ENCODE peak calls at places on chromosomes 5 and 9, in four cellular contexts. One of them, this sample, is unnamed.

GRCh38 chr5:39427225-39427624 is 2.4 kb upstream of the DAB2 start:
- DNase-seq in HCT116: no peak
- DNase-seq in SK-N-SH: no peak
- DNase-seq in HepG2: no peak
- DNase-seq in this sample: no peak

GRCh38 chr5:157100140-157100679 is 8.6 kb downstream of the HAVCR2 start:
- DNase-seq in HCT116: no peak
- DNase-seq in SK-N-SH: no peak
- DNase-seq in HepG2: no peak
- DNase-seq in this sample: no peak

GRCh38 chr9:113569472-113570060 is 106.0 kb downstream of the RGS3 start:
- DNase-seq in HCT116: no peak
- DNase-seq in SK-N-SH: no peak
- DNase-seq in HepG2: no peak
- DNase-seq in this sample: no peak

GRCh38 chr9:125431741-125432271 is 170.2 kb downstream of the GAPVD1 start:
- DNase-seq in HCT116: no peak
- DNase-seq in SK-N-SH: peak
- DNase-seq in HepG2: no peak
- DNase-seq in this sample: no peak

GRCh38 chr9:12640866-12641636 is 52.1 kb upstream of the TYRP1 start:
- DNase-seq in HCT116: no peak
- DNase-seq in SK-N-SH: no peak
- DNase-seq in HepG2: no peak
- DNase-seq in this sample: no peak

GRCh38 chr9:81607593-81608288 is 81.6 kb downstream of the TLE1 start:
- DNase-seq in HCT116: no peak
- DNase-seq in SK-N-SH: no peak
- DNase-seq in HepG2: no peak
- DNase-seq in this sample: no peak

GRCh38 chr9:36690769-36691168 is 118.1 kb downstream of the MELK start:
- DNase-seq in HCT116: no peak
- DNase-seq in SK-N-SH: no peak
- DNase-seq in HepG2: no peak
- DNase-seq in this sample: no peak

GRCh38 chr9:133986774-133987454 is 5.2 kb downstream of the VAV2 start:
- DNase-seq in HCT116: no peak
- DNase-seq in SK-N-SH: no peak
- DNase-seq in HepG2: no peak
- DNase-seq in this sample: no peak

GRCh38 chr9:132794730-132795380 is 83.2 kb downstream of the AK8 start:
- DNase-seq in HCT116: no peak
- DNase-seq in SK-N-SH: no peak
- DNase-seq in HepG2: no peak
- DNase-seq in this sample: no peak

GRCh38 chr9:4792054-4792571 is 631 bp upstream of the RCL1 start:
- DNase-seq in HCT116: no peak
- DNase-seq in SK-N-SH: no peak
- DNase-seq in HepG2: no peak
- DNase-seq in this sample: no peak

DNA sequence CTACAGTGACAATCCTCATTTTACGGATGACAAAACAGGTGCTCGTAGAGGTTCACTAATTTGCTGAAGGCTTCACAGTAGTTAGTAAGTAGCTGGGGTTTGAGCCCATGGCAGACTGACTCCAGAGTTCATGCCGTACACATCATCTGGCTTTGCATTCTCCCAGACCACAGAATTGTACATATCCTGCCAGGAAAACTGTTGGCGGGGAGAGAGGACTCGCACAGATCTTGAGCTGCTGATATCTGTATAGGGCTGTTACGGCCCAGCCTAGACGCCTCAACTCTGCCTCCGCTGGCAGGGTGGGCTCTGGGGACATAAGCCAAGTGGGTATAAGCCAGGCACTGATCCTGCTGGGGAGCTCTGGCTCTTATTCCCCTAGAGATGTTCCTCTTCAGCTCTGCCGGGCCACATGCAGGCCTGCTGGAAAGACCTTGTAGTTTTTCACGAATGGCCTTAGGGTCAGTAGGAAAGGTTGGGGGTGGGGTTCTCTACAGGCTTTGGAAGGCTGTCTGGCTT is 16.3 kb downstream of the LARP1 start:
- DNase-seq in HCT116: no peak
- DNase-seq in SK-N-SH: peak
- DNase-seq in HepG2: no peak
- DNase-seq in this sample: no peak
- TF ChIP-seq JUND in HCT116: no peak
- TF ChIP-seq JUND in SK-N-SH: no peak
- TF ChIP-seq JUND in HepG2: no peak
- TF ChIP-seq JUND in this sample: no peak

GRCh38 chr5:158880514-158881001 is 219.2 kb downstream of the EBF1 start:
- DNase-seq in HCT116: no peak
- DNase-seq in SK-N-SH: no peak
- DNase-seq in HepG2: no peak
- DNase-seq in this sample: peak

GRCh38 chr5:158882660-158883059 is 217.1 kb downstream of the EBF1 start:
- DNase-seq in HCT116: no peak
- DNase-seq in SK-N-SH: no peak
- DNase-seq in HepG2: no peak
- DNase-seq in this sample: no peak

GRCh38 chr5:158882236-158882635 is 217.5 kb downstream of the EBF1 start:
- DNase-seq in HCT116: no peak
- DNase-seq in SK-N-SH: no peak
- DNase-seq in HepG2: no peak
- DNase-seq in this sample: no peak

GRCh38 chr5:158879993-158880392 is 219.7 kb downstream of the EBF1 start:
- DNase-seq in HCT116: no peak
- DNase-seq in SK-N-SH: no peak
- DNase-seq in HepG2: no peak
- DNase-seq in this sample: no peak

DNA sequence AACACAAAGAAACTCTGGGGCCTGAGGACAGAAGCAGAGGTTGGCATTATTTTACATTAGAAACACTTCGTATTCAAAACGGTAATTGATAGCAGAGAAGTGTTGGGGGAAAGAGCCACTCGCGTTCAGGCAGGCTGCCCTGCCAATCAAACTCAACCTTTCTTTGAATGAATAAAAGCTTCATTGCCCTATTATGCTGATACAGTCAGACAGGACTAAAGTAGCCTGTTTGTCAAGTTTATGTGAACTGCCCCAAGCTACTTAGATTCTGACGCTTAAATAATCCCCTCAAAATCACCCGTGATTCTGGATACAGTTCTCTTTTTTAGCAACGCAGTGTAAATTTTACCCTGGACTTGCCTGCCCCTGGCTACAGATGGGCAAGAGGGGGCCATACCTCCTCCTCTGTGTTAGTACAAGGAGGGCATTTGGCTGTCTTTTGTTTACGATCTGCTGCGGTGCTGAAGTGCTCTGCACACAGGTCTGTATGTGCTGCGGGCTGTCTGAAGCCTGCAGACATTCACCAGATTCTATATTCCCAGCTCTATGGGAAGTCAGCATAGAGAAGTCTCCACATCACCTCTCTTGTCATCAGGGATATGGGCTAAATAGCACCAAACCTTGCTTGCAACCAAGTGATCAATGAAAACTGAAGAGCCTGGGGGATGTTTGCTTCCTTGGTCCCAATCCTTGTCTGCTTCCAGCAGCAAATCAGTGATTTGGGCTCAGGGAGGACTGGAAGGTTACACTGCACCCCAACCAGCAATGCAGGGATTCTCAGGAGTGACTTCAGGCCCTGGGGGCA is 218.4 kb downstream of the EBF1 start:
- DNase-seq in HCT116: no peak
- DNase-seq in SK-N-SH: no peak
- DNase-seq in HepG2: no peak
- DNase-seq in this sample: peak
- TF ChIP-seq JUND in HCT116: no peak
- TF ChIP-seq JUND in SK-N-SH: no peak
- TF ChIP-seq JUND in HepG2: no peak
- TF ChIP-seq JUND in this sample: no peak

GRCh38 chr5:62424763-62425162 is 12.2 kb downstream of the IPO11 start:
- DNase-seq in HCT116: no peak
- DNase-seq in SK-N-SH: no peak
- DNase-seq in HepG2: no peak
- DNase-seq in this sample: no peak
- TF ChIP-seq JUND in HCT116: no peak
- TF ChIP-seq JUND in SK-N-SH: no peak
- TF ChIP-seq JUND in HepG2: no peak
- TF ChIP-seq JUND in this sample: no peak

GRCh38 chr5:110899566-110900412 is 161.0 kb downstream of the SLC25A46 start:
- DNase-seq in HCT116: no peak
- DNase-seq in SK-N-SH: no peak
- DNase-seq in HepG2: no peak
- DNase-seq in this sample: no peak
- TF ChIP-seq JUND in HCT116: no peak
- TF ChIP-seq JUND in SK-N-SH: peak
- TF ChIP-seq JUND in HepG2: no peak
- TF ChIP-seq JUND in this sample: no peak

DNA sequence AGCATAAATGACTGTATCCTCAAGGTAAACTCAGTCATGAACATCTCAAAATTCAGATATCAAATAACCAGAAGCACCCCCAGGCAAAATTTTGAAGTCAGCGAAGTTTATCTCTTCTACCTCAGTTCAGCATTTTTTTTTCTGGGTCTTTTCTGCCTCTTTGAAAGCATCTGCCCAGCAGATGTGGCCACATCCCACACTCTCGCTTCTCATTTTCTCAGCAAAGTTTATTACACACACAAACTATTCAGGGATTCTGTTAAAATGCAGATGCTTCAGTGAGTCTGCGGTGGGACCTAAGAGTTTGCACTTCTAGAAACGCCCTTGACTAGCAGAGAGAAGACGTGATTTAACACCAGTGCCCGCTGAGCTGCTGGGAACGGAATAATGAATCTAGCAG is 19.4 kb downstream of the RASEF start:
- DNase-seq in HCT116: no peak
- DNase-seq in SK-N-SH: peak
- DNase-seq in HepG2: no peak
- DNase-seq in this sample: no peak
- TF ChIP-seq JUND in HCT116: no peak
- TF ChIP-seq JUND in SK-N-SH: no peak
- TF ChIP-seq JUND in HepG2: no peak
- TF ChIP-seq JUND in this sample: no peak

DNA sequence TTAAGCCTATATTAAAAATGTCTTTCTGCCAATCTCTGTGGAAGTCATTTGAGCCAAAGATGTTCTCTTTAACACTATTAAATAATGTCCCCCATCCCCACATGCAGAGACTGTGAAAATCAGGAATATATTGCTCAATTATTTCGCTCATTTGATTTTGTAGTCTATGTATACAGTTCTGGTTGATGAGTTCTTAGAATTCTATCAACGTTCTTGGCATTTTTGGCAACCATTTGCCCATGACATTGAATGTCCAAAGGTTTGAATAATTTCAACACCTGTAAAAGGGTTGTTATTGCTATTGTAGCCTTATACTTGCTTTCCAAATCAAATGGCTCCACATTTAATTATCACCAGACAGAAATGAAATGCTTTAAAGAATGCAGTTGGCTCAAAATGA is 536.1 kb downstream of the CAAP1 start:
- DNase-seq in HCT116: no peak
- DNase-seq in SK-N-SH: no peak
- DNase-seq in HepG2: no peak
- DNase-seq in this sample: no peak
- TF ChIP-seq JUND in HCT116: no peak
- TF ChIP-seq JUND in SK-N-SH: no peak
- TF ChIP-seq JUND in HepG2: no peak
- TF ChIP-seq JUND in this sample: no peak

DNA sequence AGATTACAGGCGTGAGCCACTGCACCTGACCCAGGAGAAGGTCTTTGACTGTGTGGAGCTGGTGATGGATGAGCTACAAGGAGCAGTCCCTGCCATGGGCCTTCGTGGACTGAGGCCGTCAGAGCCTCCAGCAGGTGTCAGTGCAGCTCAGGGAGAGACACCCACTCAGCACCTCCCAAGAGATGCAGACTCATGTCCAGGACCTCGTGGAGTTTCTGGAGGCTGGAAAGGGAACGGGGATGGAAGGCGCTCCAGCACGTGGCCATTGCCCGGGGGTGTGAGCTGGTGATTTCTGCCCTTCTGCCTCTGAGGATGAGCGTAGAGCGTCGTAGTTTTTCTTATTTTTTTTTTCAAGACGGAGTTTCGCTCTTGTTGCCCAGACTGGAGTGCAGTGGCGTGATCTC is 9.5 kb downstream of the TOR4A start:
- DNase-seq in HCT116: peak
- DNase-seq in SK-N-SH: peak
- DNase-seq in HepG2: peak
- DNase-seq in this sample: peak
- TF ChIP-seq JUND in HCT116: no peak
- TF ChIP-seq JUND in SK-N-SH: no peak
- TF ChIP-seq JUND in HepG2: no peak
- TF ChIP-seq JUND in this sample: no peak

DNA sequence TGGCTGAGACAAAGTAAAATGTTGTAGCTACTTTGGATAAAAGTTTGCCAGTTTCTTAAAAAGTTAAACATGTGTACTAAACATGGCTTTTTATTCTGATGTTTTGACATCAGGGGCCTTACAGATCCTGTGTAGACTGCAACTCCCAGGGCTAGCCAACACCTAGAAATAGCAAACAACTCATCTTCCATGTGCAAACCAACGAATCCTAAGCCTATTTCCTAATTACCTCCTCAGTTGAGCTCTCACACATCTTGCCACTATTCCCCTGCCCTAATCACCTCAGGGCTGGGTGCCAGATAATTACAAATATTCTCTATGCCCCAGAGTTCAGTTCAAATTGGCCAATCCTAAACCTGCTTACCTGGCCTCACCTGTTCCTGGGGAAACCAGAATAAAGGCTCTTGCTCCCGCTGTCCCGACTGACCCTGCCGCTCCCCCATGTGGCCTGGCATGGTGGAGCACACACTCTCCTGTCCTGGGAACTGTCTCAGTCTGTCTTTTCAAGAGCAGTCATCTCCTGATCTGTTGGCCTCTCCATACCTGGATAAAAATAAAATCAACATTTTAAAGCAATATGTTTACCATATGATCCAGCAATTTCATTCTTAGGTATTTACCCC is 37.1 kb upstream of the FAM169A start:
- DNase-seq in HCT116: peak
- DNase-seq in SK-N-SH: peak
- DNase-seq in HepG2: peak
- DNase-seq in this sample: peak
- TF ChIP-seq JUND in HCT116: no peak
- TF ChIP-seq JUND in SK-N-SH: no peak
- TF ChIP-seq JUND in HepG2: no peak
- TF ChIP-seq JUND in this sample: no peak

This sample was measured in T47D.